ENCODE peak calls at places on chromosomes 2 and 18, in four cellular contexts. I is NCI-H510A treated with DMSO at 0.1 percent for 48 hours, J is cardiac fibroblast, S is GM19239. D is an unnamed sample.
A peak's percentile ranks its signal among the peaks of the same experiment; 100 is the strongest.

GRCh38 chr2:101474752-101475384 is at the start of gene RFX8:
- DNase-seq in S (no peak), I (no peak), J (peak; percentile 95), D (peak; percentile 81)

GRCh38 chr2:138794734-138795133 is 14.5 kb upstream of the NXPH2 start:
- DNase-seq in S (no peak), I (no peak), J (no peak), D (no peak)

GRCh38 chr2:206980413-206980812 is 41.1 kb downstream of the CPO start:
- DNase-seq in S (no peak), J (no peak), I (no peak), D (no peak)

GRCh38 chr2:118417417-118418125 is 329.3 kb downstream of the INSIG2 start:
- DNase-seq in S (no peak), J (peak; percentile 63), I (no peak), D (no peak)

GRCh38 chr18:55634545-55634944 is 46.6 kb upstream of the TCF4 start:
- DNase-seq in S (no peak), J (peak; percentile 88), I (no peak), D (no peak)

GRCh38 chr2:212536385-212537310 is 2.0 kb downstream of the ERBB4 start:
- DNase-seq in S (no peak), J (no peak), I (peak; percentile 39), D (peak; percentile 6)

GRCh38 chr2:1641498-1641897 is 102.8 kb downstream of the PXDN start:
- DNase-seq in J (no peak), S (no peak), I (no peak), D (no peak)

GRCh38 chr2:227310756-227311110 is 14.3 kb upstream of the MFF start:
- DNase-seq in I (no peak), J (no peak), S (no peak), D (no peak)

GRCh38 chr2:6823111-6823510 is 42.6 kb downstream of the CMPK2 start:
- DNase-seq in I (no peak), S (no peak), J (peak; percentile 5), D (no peak)

GRCh38 chr2:179129574-179130238 is 79.8 kb upstream of the CCDC141 start:
- DNase-seq in I (no peak), S (peak; percentile 9), J (peak; percentile 36), D (peak; percentile 12)

GRCh38 chr2:147884796-147885195 is 40.0 kb downstream of the ACVR2A start:
- DNase-seq in J (no peak), I (no peak), S (no peak), D (no peak)

GRCh38 chr2:28557389-28558119 is 61.7 kb downstream of the PLB1 start:
- DNase-seq in I (no peak), J (no peak), S (no peak), D (no peak)

GRCh38 chr2:227657204-227657845 is 9.3 kb upstream of the SCYGR5 start:
- DNase-seq in J (peak; percentile 91), I (no peak), S (no peak), D (no peak)

GRCh38 chr18:34901299-34901698 is 139.9 kb upstream of the MAPRE2 start:
- DNase-seq in S (no peak), I (peak; percentile 15), J (peak; percentile 35), D (no peak)

GRCh38 chr18:42067527-42067926 is 112.5 kb downstream of the PIK3C3 start:
- DNase-seq in S (no peak), J (no peak), I (no peak), D (no peak)

GRCh38 chr18:25425030-25425429 is 73.1 kb upstream of the ZNF521 start:
- DNase-seq in I (no peak), S (no peak), J (no peak), D (no peak)

GRCh38 chr2:1869987-1870386 is 125.7 kb upstream of the PXDN start:
- DNase-seq in S (no peak), I (no peak), J (peak; percentile 5), D (no peak)

GRCh38 chr2:177592945-177593344 is 200.4 kb downstream of the AGPS start:
- DNase-seq in J (no peak), S (no peak), I (no peak), D (no peak)

GRCh38 chr2:25032094-25032493 is 9.8 kb upstream of the EFR3B start:
- DNase-seq in S (no peak), I (no peak), J (peak; percentile 45), D (peak; percentile 5)

GRCh38 chr2:165610591-165611029 is 141.1 kb downstream of the CSRNP3 start:
- DNase-seq in J (no peak), S (no peak), I (peak; percentile 21), D (no peak)

GRCh38 chr2:95023222-95023597 is 2.3 kb upstream of the MAL start:
- DNase-seq in S (no peak), J (no peak), I (peak; percentile 20), D (peak; percentile 76)

GRCh38 chr2:219298759-219299371 is 10.3 kb downstream of the PTPRN start:
- DNase-seq in J (peak; percentile 84), S (peak; percentile 94), I (peak; percentile 76), D (peak; percentile 94)

GRCh38 chr2:112843836-112844235 is 7.3 kb upstream of the IL1B start:
- DNase-seq in S (no peak), I (no peak), J (no peak), D (no peak)

GRCh38 chr2:233414273-233414654 is 60.0 kb downstream of the DGKD start:
- DNase-seq in J (no peak), S (no peak), I (no peak), D (no peak)

GRCh38 chr2:120132190-120132589 is 91.0 kb downstream of the TMEM185B start:
- DNase-seq in I (no peak), J (peak; percentile 76), S (no peak), D (no peak)

GRCh38 chr2:201467666-201468065 is 16.1 kb downstream of the STRADB start:
- DNase-seq in S (no peak), J (peak; percentile 33), I (no peak), D (no peak)

GRCh38 chr2:7209776-7210555 is 292.8 kb downstream of the RNF144A start:
- DNase-seq in I (no peak), J (no peak), S (no peak), D (no peak)

GRCh38 chr2:136376798-136377211 is 258.9 kb upstream of the CXCR4 start:
- DNase-seq in J (peak; percentile 41), I (no peak), S (no peak), D (peak; percentile 41)

GRCh38 chr18:79493211-79493800 is 97.6 kb downstream of the NFATC1 start:
- DNase-seq in J (no peak), S (no peak), I (no peak), D (no peak)

GRCh38 chr2:152336103-152336853 is 1.3 kb downstream of the FMNL2 start:
- DNase-seq in J (peak; percentile 53), S (peak; percentile 17), I (peak; percentile 35), D (peak; percentile 13)

GRCh38 chr2:196566969-196567666 is 72.4 kb upstream of the CCDC150 start:
- DNase-seq in J (peak; percentile 12), S (no peak), I (peak; percentile 18), D (no peak)

GRCh38 chr18:74370163-74370562 is 54.5 kb downstream of the C18orf63 start:
- DNase-seq in J (no peak), S (no peak), I (no peak), D (no peak)

GRCh38 chr18:50422286-50422898 is 47.5 kb downstream of the SKA1 start:
- DNase-seq in J (no peak), S (no peak), I (no peak), D (no peak)

GRCh38 chr2:231228974-231229373 is 30.5 kb downstream of the ARMC9 start:
- DNase-seq in S (no peak), J (no peak), I (no peak), D (no peak)

GRCh38 chr2:167509585-167509984 is 621.3 kb downstream of the XIRP2 start:
- DNase-seq in I (peak; percentile 56), S (no peak), J (peak; percentile 93), D (no peak)

GRCh38 chr2:24317491-24317920 is 42.8 kb downstream of the ITSN2 start:
- DNase-seq in S (no peak), J (no peak), I (peak; percentile 2), D (peak; percentile 26)

D was measured in activated CD4-positive, alpha-beta T cell treated with anti-CD3 and anti-CD28 coated beads for 36 hours.